ENCODE peak calls at places on chromosomes 13 and 19, in five cellular contexts. U is cardiac fibroblast, B is body of pancreas, M is K562, T is left ventricle myocardium inferior. G is an unnamed sample.

GRCh38 chr19:52948025-52948770 is 14.5 kb downstream of the ZNF816 start:
- DNase-seq in M (no peak), T (no peak), U (no peak), B (no peak), G (no peak)

GRCh38 chr19:35862528-35862927 is 5.8 kb downstream of the KIRREL2 start:
- DNase-seq in T (no peak), B (peak), M (peak), U (no peak), G (no peak)

GRCh38 chr19:42368765-42369164 is 21.3 kb downstream of the CNFN start:
- DNase-seq in T (no peak), M (no peak), U (no peak), B (no peak), G (no peak)

GRCh38 chr19:1157931-1158884 is 15.9 kb downstream of the SBNO2 start:
- DNase-seq in U (no peak), T (no peak), B (no peak), M (no peak), G (peak)

GRCh38 chr13:26679411-26679810 is 81.2 kb downstream of the GPR12 start:
- DNase-seq in B (no peak), U (peak), T (no peak), M (no peak), G (no peak)

GRCh38 chr19:36115453-36116343 is at the start of gene TBCB:
- DNase-seq in M (peak), U (peak), B (no peak), T (peak), G (no peak)

GRCh38 chr13:60398438-60398891 is 1.4 kb downstream of the TDRD3 start:
- DNase-seq in B (no peak), T (no peak), M (no peak), U (peak), G (no peak)

GRCh38 chr13:80469841-80470378 is 129.0 kb upstream of the SPRY2 start:
- DNase-seq in B (peak), M (no peak), T (peak), U (peak), G (no peak)

GRCh38 chr19:46610851-46611770 is 10.0 kb downstream of the CALM3 start:
- DNase-seq in M (no peak), U (no peak), T (peak), B (peak), G (no peak)

GRCh38 chr13:110237895-110238294 is 69.1 kb downstream of the COL4A1 start:
- DNase-seq in U (no peak), T (no peak), B (no peak), M (no peak), G (no peak)

GRCh38 chr13:38518328-38518727 is 168.5 kb upstream of the FREM2 start:
- DNase-seq in B (no peak), U (no peak), T (no peak), M (no peak), G (no peak)

GRCh38 chr19:49790866-49791265 is 22.2 kb downstream of the FUZ start:
- DNase-seq in U (peak), T (peak), B (no peak), M (peak), G (peak)

GRCh38 chr13:102702965-102703720 is 8.3 kb upstream of the METTL21C start:
- DNase-seq in T (no peak), M (no peak), B (no peak), U (no peak), G (no peak)

GRCh38 chr19:46373573-46374359 is 26.9 kb downstream of the PPP5C start:
- DNase-seq in T (peak), U (peak), B (peak), M (no peak), G (peak)

DNA sequence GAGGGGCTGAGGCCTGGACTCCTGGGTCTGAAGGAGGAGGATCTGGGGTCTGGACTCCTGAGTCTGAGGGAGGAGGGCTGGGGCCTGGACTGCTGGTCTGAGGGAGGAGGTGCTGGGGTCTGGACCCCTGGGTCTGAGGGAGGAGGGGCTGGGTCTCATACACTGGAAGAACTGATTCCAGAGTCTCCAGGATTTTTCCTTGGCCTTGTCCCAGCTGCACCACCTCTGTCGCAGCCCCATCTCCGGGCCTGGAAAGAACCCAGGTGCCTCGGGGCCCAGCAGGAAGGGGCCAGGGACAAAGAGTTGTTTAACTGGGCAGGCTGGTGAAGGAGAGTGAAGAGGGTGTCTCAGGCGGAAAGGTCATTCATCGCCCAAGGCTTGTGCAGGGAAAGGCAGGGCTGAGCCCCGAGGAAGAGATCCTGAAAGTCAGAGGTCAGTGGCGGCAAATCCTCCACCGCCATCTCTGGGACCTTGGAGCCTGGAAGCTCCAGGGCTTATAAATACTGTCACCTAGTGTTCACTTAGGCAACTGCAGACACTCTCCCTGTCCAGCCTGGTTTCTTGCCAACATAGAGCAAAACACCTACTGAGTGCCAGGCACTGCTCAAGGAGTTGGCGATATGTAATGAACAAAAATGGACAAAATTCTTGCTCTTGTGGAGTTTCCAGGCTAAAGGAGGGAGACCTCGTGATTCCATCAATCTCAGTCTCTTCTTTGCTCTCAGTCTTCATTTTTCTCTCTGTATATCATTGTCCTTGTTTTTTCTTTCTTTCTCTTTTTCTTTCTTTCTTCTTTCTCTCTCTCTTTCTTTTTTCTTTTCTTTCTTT is 4.4 kb upstream of the KCNN4 start:
- DNase-seq in B (no peak), M (peak), T (no peak), U (peak), G (no peak)
- H3K4me3 ChIP-seq in B (no peak), M (no peak), T (no peak), U (no peak), G (no peak)

GRCh38 chr19:2208975-2209374 is 27.2 kb downstream of the PLEKHJ1 start:
- DNase-seq in B (no peak), M (no peak), T (peak), U (no peak), G (no peak)
- H3K4me3 ChIP-seq in B (no peak), M (no peak), T (no peak), U (no peak), G (no peak)

GRCh38 chr13:25281937-25282332 is 5.4 kb downstream of the MTMR6 start:
- DNase-seq in M (no peak), B (no peak), T (no peak), U (no peak), G (no peak)

GRCh38 chr13:25286969-25287961 is at the start of gene MTMR6:
- DNase-seq in T (peak), U (peak), M (peak), B (peak), G (peak)

GRCh38 chr13:25276748-25277147 is 10.5 kb downstream of the MTMR6 start:
- DNase-seq in T (no peak), B (no peak), U (peak), M (no peak), G (no peak)

GRCh38 chr13:25286308-25286968 is 850 bp downstream of the MTMR6 start:
- DNase-seq in B (no peak), T (no peak), M (no peak), U (peak), G (no peak)

GRCh38 chr13:25281193-25281936 is 5.9 kb downstream of the MTMR6 start:
- DNase-seq in B (no peak), M (no peak), U (no peak), T (no peak), G (no peak)
- H3K4me3 ChIP-seq in B (no peak), M (no peak), U (no peak), T (no peak), G (no peak)

DNA sequence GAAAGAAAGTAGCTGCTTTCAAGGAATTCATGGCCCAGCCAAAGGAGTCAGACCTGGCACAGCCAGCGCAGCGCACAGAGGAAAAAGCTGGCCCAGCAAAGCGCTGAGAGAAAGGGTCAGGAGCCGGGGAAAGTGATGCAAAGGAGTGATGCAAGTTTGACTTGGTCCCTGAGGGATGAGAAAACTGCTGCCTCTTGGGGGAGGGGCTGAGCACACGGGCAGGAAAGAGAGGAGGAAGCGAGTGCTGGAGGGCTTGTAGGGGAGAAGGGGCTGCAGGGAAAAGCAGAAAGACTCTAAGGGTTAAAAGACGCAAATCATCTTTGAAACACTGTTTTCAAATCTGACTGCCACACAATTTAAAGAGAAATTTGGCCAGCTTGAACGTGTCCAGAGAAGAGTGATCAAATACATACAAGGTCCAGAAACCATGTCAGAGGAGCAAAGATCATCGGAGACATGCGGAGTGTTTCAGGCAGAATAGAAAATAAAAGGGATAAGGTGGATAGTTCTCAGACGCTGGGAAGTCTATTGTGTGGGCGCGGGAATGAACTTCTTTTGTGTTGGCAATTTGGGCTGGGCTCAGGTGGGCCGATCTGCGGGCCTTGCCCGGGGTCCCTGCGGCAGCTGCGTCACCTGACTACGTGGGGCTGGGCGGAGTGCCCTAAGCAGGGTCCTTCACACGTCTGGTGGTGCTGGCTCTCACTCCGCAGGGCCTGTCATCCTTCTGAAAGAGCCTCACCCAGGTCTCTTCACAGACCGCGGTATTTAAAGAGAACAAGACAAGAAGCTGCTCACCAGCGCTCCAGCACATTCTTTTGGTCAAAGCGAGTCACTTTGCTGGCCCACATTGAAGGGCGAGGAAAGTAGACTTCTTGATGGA is 18.1 kb downstream of the N4BP2L1 start:
- DNase-seq in T (peak), M (no peak), B (no peak), U (peak), G (peak)
- H3K4me3 ChIP-seq in T (peak), M (no peak), B (no peak), U (peak), G (peak)

GRCh38 chr19:51338563-51339312 is 3.2 kb downstream of the VSIG10L start:
- DNase-seq in M (peak), T (peak), U (peak), B (peak), G (peak)
- H3K4me3 ChIP-seq in M (peak), T (peak), U (peak), B (peak), G (peak)

G was measured in ovary.